ENCODE peak calls at places on chromosomes 13 and 19, in seven cellular contexts. C, S, B, V, X, A and R are unnamed samples.

GRCh38 chr13:44373247-44373600 is 400 bp upstream of the SERP2 start:
- DNase-seq in C (no peak), S (no peak), B (no peak), V (no peak), X (no peak), A (no peak), R (no peak)

GRCh38 chr19:57947419-57948134 is at the start of gene ZNF256:
- DNase-seq in C (peak), S (peak), B (peak), V (peak), X (no peak), A (peak), R (peak)

GRCh38 chr19:41696402-41697197 is 8.5 kb upstream of the CEACAM7 start:
- DNase-seq in C (no peak), S (no peak), B (no peak), V (no peak), X (peak), A (no peak), R (no peak)

GRCh38 chr19:6677495-6677894 is 7.5 kb upstream of the TNFSF14 start:
- DNase-seq in C (no peak), S (no peak), B (no peak), V (no peak), X (no peak), A (no peak), R (no peak)

GRCh38 chr13:27168086-27168485 is 3.5 kb downstream of the USP12 start:
- DNase-seq in C (no peak), S (no peak), B (no peak), V (no peak), X (peak), A (no peak), R (no peak)

GRCh38 chr13:44974056-44974798 is 15.0 kb downstream of the NUFIP1 start:
- DNase-seq in C (no peak), S (peak), B (no peak), V (no peak), X (peak), A (no peak), R (no peak)

GRCh38 chr13:34721631-34722144 is 220.4 kb upstream of the NBEA start:
- DNase-seq in C (no peak), S (no peak), B (no peak), V (no peak), X (no peak), A (no peak), R (no peak)

GRCh38 chr13:46492946-46493345 is 60.0 kb upstream of the LRCH1 start:
- DNase-seq in C (no peak), S (peak), B (no peak), V (no peak), X (peak), A (no peak), R (no peak)

GRCh38 chr13:42875448-42876269 is 94.3 kb downstream of the FAM216B start:
- DNase-seq in C (no peak), S (no peak), B (no peak), V (no peak), X (no peak), A (no peak), R (no peak)
- TF ChIP-seq CTCF in C (peak), S (no peak), B (no peak), V (no peak), X (no peak), A (no peak), R (no peak)

DNA sequence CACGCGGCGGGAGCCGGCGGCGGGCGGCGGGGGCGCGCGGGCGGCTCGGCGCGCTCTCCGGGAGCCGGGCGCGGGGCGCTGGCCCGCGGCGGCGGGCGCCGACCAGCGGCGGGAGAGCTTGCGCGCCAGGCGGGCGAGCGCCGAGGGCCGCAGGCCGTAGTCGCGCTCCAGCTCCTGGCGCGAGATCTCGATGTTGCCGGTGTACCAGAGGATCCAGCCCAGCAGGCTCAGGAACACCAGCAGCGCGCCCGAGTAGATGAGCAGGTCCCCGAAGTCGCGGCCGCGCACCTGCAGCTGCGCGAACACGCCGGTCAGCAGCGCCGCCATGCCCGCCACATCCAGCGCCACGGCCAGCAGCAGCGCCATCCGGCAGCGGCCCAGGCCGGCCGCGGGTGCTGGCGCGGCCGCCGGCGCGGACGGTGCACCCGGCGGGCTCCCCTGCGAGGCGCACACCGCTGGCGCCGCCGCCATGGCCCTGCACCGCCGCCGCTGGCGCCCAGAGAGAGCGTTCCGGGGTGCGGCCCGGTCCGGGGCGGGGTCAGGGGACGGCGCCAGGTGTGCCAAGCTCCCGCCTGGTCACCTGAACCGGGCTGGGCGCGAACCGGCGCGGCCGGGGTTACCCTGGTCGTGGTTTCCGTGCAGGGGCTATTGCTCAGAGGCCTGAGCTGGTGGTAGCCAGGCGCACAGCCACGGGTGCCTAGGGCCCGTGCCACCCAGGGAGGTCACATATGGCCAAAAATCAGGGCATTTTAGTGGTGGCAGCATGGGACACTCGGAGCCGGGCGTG is at the start of gene TMEM238:
- DNase-seq in C (peak), S (peak), B (no peak), V (peak), X (peak), A (no peak), R (no peak)
- TF ChIP-seq CTCF in C (no peak), S (no peak), B (peak), V (peak), X (no peak), A (no peak), R (no peak)

GRCh38 chr13:36981156-36981743 is 17.9 kb downstream of the ALG5 start:
- DNase-seq in C (no peak), S (peak), B (no peak), V (no peak), X (peak), A (no peak), R (no peak)
- TF ChIP-seq CTCF in C (peak), S (peak), B (peak), V (peak), X (peak), A (no peak), R (peak)

DNA sequence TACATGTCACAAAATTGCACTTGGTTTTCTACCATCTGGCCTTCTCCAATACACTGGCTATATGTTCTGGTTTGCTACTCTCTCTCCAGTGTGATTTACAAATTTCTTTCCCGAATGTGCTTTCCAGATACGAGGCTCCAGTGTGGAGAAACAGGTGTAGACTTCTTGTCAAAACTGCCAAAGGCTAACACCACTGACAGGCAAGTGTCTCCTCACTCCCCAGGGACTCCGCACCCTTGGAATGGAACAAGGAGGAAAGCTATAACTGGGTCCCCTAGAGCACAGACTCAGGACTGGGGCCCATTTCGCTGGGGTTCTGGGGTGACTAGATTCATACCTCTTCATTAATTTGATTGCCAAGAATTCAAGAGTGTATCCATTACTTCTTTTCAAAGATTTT is 161.8 kb downstream of the FOXO1 start:
- DNase-seq in C (no peak), S (no peak), B (no peak), V (no peak), X (no peak), A (no peak), R (no peak)
- TF ChIP-seq CTCF in C (no peak), S (no peak), B (no peak), V (no peak), X (no peak), A (no peak), R (no peak)

GRCh38 chr19:43532962-43533545 is at the start of gene ZNF575:
- DNase-seq in C (peak), S (peak), B (peak), V (peak), X (peak), A (peak), R (peak)
- TF ChIP-seq CTCF in C (no peak), S (no peak), B (no peak), V (no peak), X (no peak), A (no peak), R (peak)

GRCh38 chr19:8457209-8457608 is 12.4 kb downstream of the HNRNPM start:
- DNase-seq in C (no peak), S (no peak), B (no peak), V (no peak), X (no peak), A (no peak), R (no peak)

GRCh38 chr19:8455018-8455417 is 10.2 kb downstream of the HNRNPM start:
- DNase-seq in C (no peak), S (no peak), B (no peak), V (no peak), X (no peak), A (no peak), R (no peak)

GRCh38 chr19:8457802-8458201 is 13.0 kb downstream of the HNRNPM start:
- DNase-seq in C (no peak), S (no peak), B (no peak), V (no peak), X (no peak), A (no peak), R (no peak)

GRCh38 chr19:8454218-8454617 is 9.4 kb downstream of the HNRNPM start:
- DNase-seq in C (no peak), S (no peak), B (no peak), V (no peak), X (no peak), A (no peak), R (no peak)

GRCh38 chr19:8456064-8456463 is 11.3 kb downstream of the HNRNPM start:
- DNase-seq in C (no peak), S (no peak), B (no peak), V (no peak), X (peak), A (no peak), R (no peak)
- TF ChIP-seq CTCF in C (peak), S (no peak), B (no peak), V (peak), X (peak), A (no peak), R (no peak)

GRCh38 chr13:103289661-103290060 is 223.4 kb upstream of the SLC10A2 start:
- DNase-seq in C (no peak), S (peak), B (no peak), V (no peak), X (no peak), A (no peak), R (no peak)

GRCh38 chr13:103287659-103288058 is 221.4 kb upstream of the SLC10A2 start:
- DNase-seq in C (no peak), S (peak), B (no peak), V (no peak), X (no peak), A (no peak), R (no peak)

GRCh38 chr13:103288114-103288513 is 221.9 kb upstream of the SLC10A2 start:
- DNase-seq in C (no peak), S (no peak), B (no peak), V (no peak), X (no peak), A (no peak), R (no peak)

GRCh38 chr13:103291226-103291625 is 225.0 kb upstream of the SLC10A2 start:
- DNase-seq in C (no peak), S (no peak), B (no peak), V (no peak), X (no peak), A (no peak), R (no peak)

DNA sequence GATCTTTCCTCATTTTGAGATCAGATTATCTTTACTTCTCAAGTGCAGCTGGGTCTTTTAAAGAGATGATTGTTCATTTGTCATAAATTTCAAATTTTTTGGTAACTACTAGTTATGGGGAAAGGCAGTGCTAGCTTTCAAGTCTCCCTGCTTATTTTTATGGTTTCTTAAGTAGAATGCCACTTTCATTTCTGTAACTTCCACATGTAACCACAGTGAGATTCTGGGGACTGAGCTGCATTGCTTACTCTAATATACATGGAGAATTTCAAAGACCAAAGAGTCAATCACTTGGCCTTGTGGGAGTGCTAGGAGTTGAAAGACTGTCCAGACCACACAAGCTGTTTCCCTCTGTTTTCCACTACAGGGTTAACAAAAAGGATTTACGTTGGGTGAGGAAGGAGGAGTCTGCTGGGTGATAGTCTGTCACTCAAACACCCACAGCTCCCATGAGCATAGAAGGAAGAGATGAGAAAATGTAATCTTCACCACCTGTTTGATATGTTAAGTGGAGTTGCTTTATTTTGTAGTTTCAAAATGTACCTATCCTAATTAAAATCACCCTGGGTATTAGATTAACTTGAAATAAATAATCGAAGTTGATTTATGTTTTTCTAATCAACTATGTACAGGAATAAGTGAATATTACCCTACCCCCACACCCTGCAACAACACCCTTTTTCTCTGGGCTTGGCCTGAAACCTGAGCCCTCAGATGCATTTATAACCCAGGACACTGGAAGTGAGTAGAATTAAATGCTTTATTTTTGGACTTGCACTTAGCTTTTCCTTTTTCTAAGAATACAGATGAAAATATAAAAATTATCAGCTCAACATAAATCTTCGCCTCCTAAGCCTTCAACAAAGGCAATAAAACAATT is 225.7 kb upstream of the SLC10A2 start:
- DNase-seq in C (no peak), S (no peak), B (no peak), V (no peak), X (no peak), A (no peak), R (no peak)
- TF ChIP-seq CTCF in C (no peak), S (no peak), B (no peak), V (no peak), X (no peak), A (no peak), R (no peak)

GRCh38 chr19:30556230-30556711 is 184.1 kb downstream of the ZNF536 start:
- DNase-seq in C (no peak), S (no peak), B (no peak), V (no peak), X (no peak), A (no peak), R (no peak)
- TF ChIP-seq CTCF in C (no peak), S (no peak), B (no peak), V (no peak), X (no peak), A (no peak), R (no peak)

DNA sequence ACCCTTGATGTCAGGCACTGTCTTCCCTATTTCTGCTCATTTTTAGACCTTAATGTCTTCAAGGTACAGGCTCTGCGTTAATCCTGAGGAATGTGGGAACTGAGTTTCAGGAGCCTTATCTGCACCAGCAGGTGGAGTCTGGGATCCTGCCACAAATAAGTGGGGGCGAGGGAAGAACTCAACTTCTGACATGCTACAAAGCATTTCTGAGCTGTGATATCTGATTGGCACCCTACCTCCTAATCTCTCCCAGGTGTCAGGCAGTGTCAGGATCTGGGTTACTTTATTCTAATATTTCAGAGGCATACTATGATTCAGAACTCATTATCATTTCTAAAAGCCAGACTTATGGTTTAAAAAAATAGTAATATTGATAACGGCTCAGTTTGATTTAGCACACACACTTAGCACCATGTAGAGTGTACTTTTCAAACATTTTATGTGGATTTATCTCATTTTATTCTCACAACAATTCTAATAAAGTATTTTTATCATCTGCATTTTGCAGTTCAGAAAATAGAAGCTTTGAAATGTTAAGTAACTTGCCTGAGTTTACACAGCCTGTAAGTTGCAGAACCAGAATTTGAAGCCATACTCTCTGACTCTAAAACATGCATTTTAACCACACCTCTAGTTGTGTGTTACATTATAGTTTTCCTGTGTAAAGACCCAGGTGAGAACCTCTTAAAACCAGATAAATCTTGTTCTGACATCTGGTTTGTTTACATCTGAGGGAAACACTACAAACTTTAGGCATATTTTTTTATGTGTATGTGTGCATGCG is 358.6 kb downstream of the TDRD3 start:
- DNase-seq in C (peak), S (no peak), B (no peak), V (no peak), X (no peak), A (no peak), R (no peak)
- TF ChIP-seq CTCF in C (peak), S (no peak), B (no peak), V (no peak), X (peak), A (no peak), R (no peak)